ENCODE peak calls at places on chromosome 1, in four cellular contexts. One of them, this sample, is unnamed.

GRCh38 chr1:235500971-235501540 is 3.2 kb downstream of the B3GALNT2 start:
- DNase-seq in kidney epithelial cell: no peak
- DNase-seq in hepatocyte: no peak
- DNase-seq in astrocyte of the spinal cord: peak
- DNase-seq in this sample: peak

GRCh38 chr1:30469426-30469825 is 254.0 kb downstream of the MATN1 start:
- DNase-seq in kidney epithelial cell: no peak
- DNase-seq in astrocyte of the spinal cord: no peak
- DNase-seq in hepatocyte: no peak
- DNase-seq in this sample: no peak

GRCh38 chr1:210298936-210299335 is 29.8 kb upstream of the HHAT start:
- DNase-seq in astrocyte of the spinal cord: no peak
- DNase-seq in kidney epithelial cell: no peak
- DNase-seq in hepatocyte: no peak
- DNase-seq in this sample: no peak

GRCh38 chr1:236494586-236495207 is 29.1 kb upstream of the LGALS8 start:
- DNase-seq in kidney epithelial cell: no peak
- DNase-seq in astrocyte of the spinal cord: no peak
- DNase-seq in hepatocyte: no peak
- DNase-seq in this sample: peak

GRCh38 chr1:86739901-86740507 is 35.6 kb downstream of the SH3GLB1 start:
- DNase-seq in astrocyte of the spinal cord: no peak
- DNase-seq in kidney epithelial cell: no peak
- DNase-seq in hepatocyte: no peak
- DNase-seq in this sample: no peak

GRCh38 chr1:198295186-198295585 is 138.4 kb downstream of the NEK7 start:
- DNase-seq in kidney epithelial cell: no peak
- DNase-seq in hepatocyte: no peak
- DNase-seq in astrocyte of the spinal cord: no peak
- DNase-seq in this sample: no peak

GRCh38 chr1:117146570-117147340 is 25.2 kb upstream of the TRIM45 start:
- DNase-seq in kidney epithelial cell: peak
- DNase-seq in hepatocyte: peak
- DNase-seq in astrocyte of the spinal cord: peak
- DNase-seq in this sample: peak

GRCh38 chr1:193520472-193520871 is 334.1 kb upstream of the B3GALT2 start:
- DNase-seq in astrocyte of the spinal cord: no peak
- DNase-seq in kidney epithelial cell: no peak
- DNase-seq in hepatocyte: no peak
- DNase-seq in this sample: no peak

GRCh38 chr1:57494679-57495078 is 70.8 kb upstream of the DAB1 start:
- DNase-seq in kidney epithelial cell: no peak
- DNase-seq in hepatocyte: no peak
- DNase-seq in astrocyte of the spinal cord: no peak
- DNase-seq in this sample: no peak

GRCh38 chr1:51926171-51926812 is 47.8 kb upstream of the NRDC start:
- DNase-seq in kidney epithelial cell: no peak
- DNase-seq in astrocyte of the spinal cord: peak
- DNase-seq in hepatocyte: no peak
- DNase-seq in this sample: peak
- TF ChIP-seq CTCF in kidney epithelial cell: no peak
- TF ChIP-seq CTCF in astrocyte of the spinal cord: peak
- TF ChIP-seq CTCF in hepatocyte: peak
- TF ChIP-seq CTCF in this sample: no peak

DNA sequence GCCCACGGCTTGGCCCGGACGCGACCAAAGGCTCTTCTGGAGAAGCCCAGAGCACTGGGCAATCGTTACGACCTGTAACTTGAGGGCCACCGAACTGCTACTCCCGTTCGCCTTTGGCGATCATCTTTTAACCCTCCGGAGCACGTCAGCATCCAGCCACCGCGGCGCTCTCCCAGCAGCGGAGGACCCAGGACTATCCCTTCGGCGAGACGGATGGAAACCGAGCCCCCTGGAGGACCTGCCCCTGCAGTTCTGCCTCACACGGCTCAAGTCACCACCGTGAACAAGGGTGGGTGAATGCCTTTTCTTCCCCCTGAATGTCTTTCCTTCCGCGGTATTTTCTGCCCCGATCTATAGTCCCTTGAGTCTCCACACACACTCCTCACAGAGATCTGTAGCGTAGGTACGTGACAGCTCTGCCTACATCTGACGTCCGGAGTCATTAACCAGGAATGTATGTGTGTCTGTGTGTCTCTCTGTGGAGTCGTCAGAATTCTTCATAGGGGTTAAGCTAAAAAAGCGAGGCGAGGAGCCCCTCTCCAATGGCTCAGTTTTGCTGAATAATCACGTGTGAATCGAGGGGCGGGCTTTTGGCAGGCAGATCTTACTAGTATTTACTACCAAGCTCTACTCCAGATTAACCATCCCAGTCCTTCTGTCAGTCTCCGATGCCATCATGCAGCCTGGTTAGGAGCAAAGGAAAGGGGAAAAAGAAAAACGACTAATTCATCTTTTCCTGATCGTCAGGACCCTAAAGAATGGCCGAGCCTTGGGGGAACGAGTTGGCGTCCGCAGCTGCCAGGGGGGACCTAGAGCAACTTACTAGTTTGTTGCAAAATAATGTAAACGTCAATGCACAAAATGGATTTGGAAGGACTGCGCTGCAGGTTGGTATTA is at the start of gene CDKN2C:
- DNase-seq in hepatocyte: peak
- DNase-seq in kidney epithelial cell: no peak
- DNase-seq in astrocyte of the spinal cord: peak
- DNase-seq in this sample: peak
- TF ChIP-seq CTCF in hepatocyte: peak
- TF ChIP-seq CTCF in kidney epithelial cell: no peak
- TF ChIP-seq CTCF in astrocyte of the spinal cord: no peak
- TF ChIP-seq CTCF in this sample: no peak

GRCh38 chr1:8947127-8947691 is 1.5 kb downstream of the CA6 start:
- DNase-seq in hepatocyte: no peak
- DNase-seq in kidney epithelial cell: no peak
- DNase-seq in astrocyte of the spinal cord: no peak
- DNase-seq in this sample: no peak
- TF ChIP-seq CTCF in hepatocyte: no peak
- TF ChIP-seq CTCF in kidney epithelial cell: no peak
- TF ChIP-seq CTCF in astrocyte of the spinal cord: no peak
- TF ChIP-seq CTCF in this sample: no peak

GRCh38 chr1:71357708-71358107 is 276.9 kb upstream of the ZRANB2 start:
- DNase-seq in astrocyte of the spinal cord: no peak
- DNase-seq in hepatocyte: no peak
- DNase-seq in kidney epithelial cell: no peak
- DNase-seq in this sample: no peak
- TF ChIP-seq CTCF in astrocyte of the spinal cord: no peak
- TF ChIP-seq CTCF in hepatocyte: no peak
- TF ChIP-seq CTCF in kidney epithelial cell: peak
- TF ChIP-seq CTCF in this sample: no peak

DNA sequence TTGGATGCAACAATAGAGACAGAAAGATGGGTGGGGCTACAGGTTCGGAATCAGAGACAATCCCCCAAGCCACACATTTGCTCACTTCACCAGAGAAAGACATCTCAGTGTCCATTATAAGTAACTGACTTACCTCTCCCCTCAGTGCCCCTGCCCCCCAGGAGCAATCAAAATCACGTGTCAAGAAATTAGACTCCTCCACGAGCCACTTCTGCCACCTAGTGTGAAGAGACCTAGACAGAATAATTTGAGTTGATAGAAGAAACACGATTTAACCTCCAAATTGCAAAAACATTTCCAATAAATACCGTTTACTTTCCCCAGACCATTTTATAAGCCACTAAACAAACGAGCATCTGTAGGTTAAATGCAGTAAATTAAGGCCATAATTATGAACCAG is 123.2 kb downstream of the SLC30A10 start:
- DNase-seq in kidney epithelial cell: no peak
- DNase-seq in astrocyte of the spinal cord: peak
- DNase-seq in hepatocyte: no peak
- DNase-seq in this sample: no peak
- TF ChIP-seq CTCF in kidney epithelial cell: no peak
- TF ChIP-seq CTCF in astrocyte of the spinal cord: peak
- TF ChIP-seq CTCF in hepatocyte: peak
- TF ChIP-seq CTCF in this sample: peak

DNA sequence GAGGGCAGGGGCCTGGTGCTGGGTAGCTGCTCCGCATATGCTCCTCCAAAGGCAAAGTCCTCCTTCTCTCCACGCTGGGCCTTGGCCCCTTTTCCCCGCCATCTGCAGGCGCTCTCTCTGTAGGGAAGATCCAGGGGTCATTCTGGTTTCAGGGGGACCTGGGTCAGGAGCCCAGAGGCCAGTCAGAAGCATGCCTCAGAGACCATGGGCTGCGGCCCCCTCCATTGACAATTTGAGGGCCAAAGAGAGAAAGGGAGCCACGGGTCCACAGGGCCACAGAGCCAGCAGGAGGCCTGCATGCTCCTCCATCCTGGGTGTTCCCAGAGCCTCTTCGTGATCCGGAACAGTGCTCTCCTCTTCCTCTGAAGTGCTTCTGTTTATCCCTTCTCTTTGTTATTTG is 2.1 kb upstream of the CLDN19 start:
- DNase-seq in hepatocyte: no peak
- DNase-seq in astrocyte of the spinal cord: no peak
- DNase-seq in kidney epithelial cell: no peak
- DNase-seq in this sample: no peak
- TF ChIP-seq CTCF in hepatocyte: no peak
- TF ChIP-seq CTCF in astrocyte of the spinal cord: no peak
- TF ChIP-seq CTCF in kidney epithelial cell: no peak
- TF ChIP-seq CTCF in this sample: no peak

DNA sequence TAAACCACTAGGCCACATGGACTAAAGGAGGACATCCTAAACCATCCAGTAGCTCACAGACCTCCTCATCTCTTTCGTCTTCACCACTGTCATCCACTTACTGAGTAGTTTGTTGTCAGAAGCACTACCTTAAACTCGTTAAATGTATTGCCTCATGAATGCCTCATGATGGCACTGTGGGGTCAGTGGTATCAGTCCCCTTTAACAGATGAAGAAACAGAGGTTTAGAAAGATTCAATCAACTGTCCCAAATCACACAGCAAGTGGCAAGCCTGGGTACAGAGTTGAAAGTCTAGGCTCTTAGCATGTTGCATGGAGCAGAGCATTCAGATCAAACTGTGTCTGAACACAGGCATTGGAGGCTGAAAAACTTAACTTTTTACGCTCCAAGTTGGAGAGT is 183.6 kb upstream of the KIAA0040 start:
- DNase-seq in astrocyte of the spinal cord: peak
- DNase-seq in hepatocyte: peak
- DNase-seq in kidney epithelial cell: no peak
- DNase-seq in this sample: peak
- TF ChIP-seq CTCF in astrocyte of the spinal cord: peak
- TF ChIP-seq CTCF in hepatocyte: peak
- TF ChIP-seq CTCF in kidney epithelial cell: peak
- TF ChIP-seq CTCF in this sample: peak

DNA sequence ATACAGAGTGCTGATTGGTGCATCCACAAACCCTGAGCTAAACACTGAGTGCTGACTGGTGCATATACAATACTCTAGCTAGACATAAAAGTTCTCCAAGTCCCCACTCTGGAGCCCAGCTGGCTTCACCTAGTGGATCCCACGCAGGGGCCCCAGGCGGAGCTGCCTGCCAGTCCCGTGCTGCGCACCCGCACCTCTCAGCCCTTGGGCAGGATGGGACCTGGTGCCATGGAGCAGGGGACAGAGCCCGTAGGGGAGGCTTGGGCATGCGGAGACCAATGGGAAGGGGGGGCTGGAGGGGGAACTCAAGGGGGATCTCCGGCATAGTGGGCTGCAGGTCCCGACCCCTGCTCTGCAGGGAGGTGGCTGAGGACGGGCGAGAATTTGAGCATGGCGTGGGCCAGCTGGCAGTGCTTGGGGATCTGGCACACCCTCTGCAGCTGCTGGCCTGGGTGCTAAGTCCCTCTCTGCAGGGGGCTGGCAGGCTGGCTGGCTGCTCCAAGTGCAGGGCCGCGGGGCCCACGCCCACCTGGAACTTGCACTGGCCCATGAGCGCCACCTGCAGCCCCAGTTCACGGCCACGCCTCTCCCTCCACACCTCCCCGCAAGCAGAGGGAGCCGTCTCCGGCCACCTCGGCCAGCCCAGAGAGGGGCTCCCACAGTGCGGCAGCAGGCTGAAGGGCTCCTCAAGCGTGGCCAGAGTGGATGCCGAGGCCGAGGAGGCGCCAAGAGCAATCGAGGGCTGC is 104.9 kb downstream of the NTMT2 start:
- DNase-seq in kidney epithelial cell: no peak
- DNase-seq in astrocyte of the spinal cord: no peak
- DNase-seq in hepatocyte: no peak
- DNase-seq in this sample: no peak
- TF ChIP-seq CTCF in kidney epithelial cell: no peak
- TF ChIP-seq CTCF in astrocyte of the spinal cord: no peak
- TF ChIP-seq CTCF in hepatocyte: no peak
- TF ChIP-seq CTCF in this sample: no peak

GRCh38 chr1:172727956-172728603 is 69.2 kb downstream of the FASLG start:
- DNase-seq in hepatocyte: no peak
- DNase-seq in astrocyte of the spinal cord: peak
- DNase-seq in kidney epithelial cell: no peak
- DNase-seq in this sample: peak
- TF ChIP-seq CTCF in hepatocyte: peak
- TF ChIP-seq CTCF in astrocyte of the spinal cord: peak
- TF ChIP-seq CTCF in kidney epithelial cell: peak
- TF ChIP-seq CTCF in this sample: peak

DNA sequence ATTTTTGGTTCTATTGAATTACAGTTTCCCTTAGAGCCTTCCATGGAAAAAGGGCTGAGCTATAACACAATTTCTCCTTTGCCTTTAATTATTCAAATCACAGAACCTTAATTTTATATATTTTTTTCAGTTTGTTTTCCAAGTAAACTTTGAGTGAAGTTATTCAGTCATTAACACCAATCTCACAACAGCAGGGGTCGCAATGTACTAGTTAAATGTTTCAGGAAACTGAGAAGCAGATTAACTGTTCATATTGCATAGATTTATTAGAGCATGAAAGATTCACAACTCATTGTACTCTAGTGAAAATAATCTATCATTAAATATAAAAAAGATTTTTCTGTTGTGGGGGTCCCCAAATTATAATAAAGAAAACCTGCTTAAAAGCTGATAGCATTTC is 64.1 kb downstream of the KIFAP3 start:
- DNase-seq in hepatocyte: peak
- DNase-seq in kidney epithelial cell: no peak
- DNase-seq in astrocyte of the spinal cord: peak
- DNase-seq in this sample: peak
- TF ChIP-seq CTCF in hepatocyte: peak
- TF ChIP-seq CTCF in kidney epithelial cell: peak
- TF ChIP-seq CTCF in astrocyte of the spinal cord: peak
- TF ChIP-seq CTCF in this sample: peak